ENCODE peak calls at places on chromosome 22, in seven cellular contexts. P is mammary epithelial cell, U is thoracic aorta, G is GM12865, O is lower lobe of right lung, J is fibroblast of pulmonary artery, H is body of pancreas. V is an unnamed sample.

GRCh38 chr22:49934891-49935557 is 16.6 kb downstream of the CRELD2 start:
- DNase-seq in U (no peak), J (peak; percentile 62), G (peak; percentile 86), H (peak; percentile 81), O (peak; percentile 90), P (no peak), V (no peak)

GRCh38 chr22:47036352-47036751 is 273.9 kb downstream of the TBC1D22A start:
- DNase-seq in H (no peak), P (no peak), J (no peak), U (no peak), G (no peak), O (peak; percentile 24), V (no peak)

GRCh38 chr22:17971711-17972110 is 52.6 kb downstream of the MICAL3 start:
- DNase-seq in O (no peak), H (no peak), J (no peak), G (no peak), U (no peak), P (no peak), V (no peak)

GRCh38 chr22:50079689-50080465 is 5.3 kb downstream of the MLC1 start:
- DNase-seq in O (no peak), P (no peak), G (no peak), J (no peak), U (no peak), H (no peak), V (no peak)

GRCh38 chr22:27108425-27109114 is 451.2 kb downstream of the MIAT start:
- DNase-seq in U (no peak), J (peak; percentile 12), H (peak; percentile 46), P (no peak), O (no peak), G (no peak), V (peak; percentile 90)

GRCh38 chr22:19714320-19715252 is at the start of gene SEPTIN5:
- DNase-seq in O (no peak), H (peak; percentile 32), U (no peak), P (no peak), J (no peak), G (no peak), V (no peak)

GRCh38 chr22:50219800-50220602 is 19.2 kb downstream of the SELENOO start:
- DNase-seq in J (no peak), G (no peak), U (no peak), P (no peak), H (no peak), O (peak; percentile 42), V (no peak)

GRCh38 chr22:19916006-19916405 is 25.6 kb upstream of the COMT start:
- DNase-seq in H (no peak), P (no peak), J (no peak), U (no peak), G (no peak), O (no peak), V (no peak)

GRCh38 chr22:39967103-39967829 is 7.1 kb downstream of the TMA7B start:
- DNase-seq in O (no peak), P (peak; percentile 27), U (no peak), G (no peak), J (peak; percentile 61), H (peak; percentile 27), V (no peak)

GRCh38 chr22:17860220-17860965 is 86.1 kb upstream of the BID start:
- DNase-seq in H (no peak), U (no peak), J (no peak), P (no peak), O (no peak), G (no peak), V (no peak)

GRCh38 chr22:29641052-29641780 is 37.8 kb downstream of the NF2 start:
- DNase-seq in G (no peak), O (no peak), U (no peak), H (no peak), J (no peak), P (no peak), V (no peak)

GRCh38 chr22:49440931-49441330 is 386.7 kb downstream of the BRD1 start:
- DNase-seq in H (no peak), J (no peak), G (no peak), U (no peak), P (no peak), O (no peak), V (no peak)

GRCh38 chr22:47144791-47145425 is 382.5 kb downstream of the TBC1D22A start:
- DNase-seq in O (no peak), U (no peak), H (peak; percentile 93), J (no peak), G (no peak), P (no peak), V (no peak)

GRCh38 chr22:29310065-29310862 is 3.8 kb downstream of the GAS2L1 start:
- DNase-seq in O (no peak), G (no peak), P (peak; percentile 26), H (peak; percentile 32), J (no peak), U (no peak), V (no peak)

GRCh38 chr22:50734343-50734771 is 3.6 kb upstream of the ACR start:
- DNase-seq in O (no peak), U (no peak), J (no peak), P (no peak), G (no peak), H (no peak), V (no peak)

DNA sequence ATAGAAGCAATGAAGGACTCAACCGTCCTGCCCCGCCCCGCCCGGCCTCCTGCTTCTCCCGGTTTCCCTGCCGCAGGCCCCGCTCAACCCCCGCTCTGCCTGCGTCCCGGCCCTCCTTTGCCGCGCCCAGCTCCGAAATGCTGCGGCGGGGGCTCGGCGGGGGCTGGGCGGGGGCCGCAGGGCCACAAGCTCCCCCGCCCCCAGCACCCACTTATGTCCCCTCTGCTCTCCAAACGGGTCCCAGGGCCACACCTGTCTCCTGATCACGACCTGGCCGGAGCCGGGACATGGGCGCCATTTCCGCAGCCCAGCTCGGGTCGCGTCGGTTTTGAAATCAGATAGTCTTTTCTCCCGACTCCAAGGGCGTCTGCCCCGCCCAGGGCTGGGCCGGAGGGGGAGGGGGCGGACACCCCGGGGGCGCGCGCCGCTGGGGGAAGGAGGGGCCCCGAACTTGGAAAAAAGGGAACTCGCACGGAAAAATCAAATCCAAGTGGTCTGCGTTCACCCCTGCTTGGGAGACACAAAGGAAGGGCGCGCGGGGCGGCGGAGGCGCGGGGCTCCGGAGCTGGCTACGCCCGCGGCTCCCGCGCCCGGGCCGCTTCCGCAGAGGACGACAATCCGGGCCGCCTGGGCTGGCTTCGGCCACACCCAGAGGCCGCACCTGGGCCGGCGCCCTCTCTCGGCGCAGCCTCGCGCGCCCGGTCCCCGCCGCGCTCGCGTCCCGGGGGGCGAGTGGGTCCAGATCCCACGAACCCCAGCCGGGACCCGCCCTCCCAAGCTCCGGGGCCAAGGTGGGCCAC is 70.5 kb upstream of the EP300 start:
- DNase-seq in P (peak; percentile 53), J (peak; percentile 47), H (peak; percentile 75), U (no peak), O (peak; percentile 84), G (peak; percentile 73), V (peak; percentile 81)
- TF ChIP-seq CTCF in P (no peak), J (no peak), H (no peak), U (no peak), O (peak; percentile 27), G (peak; percentile 22), V (no peak)

DNA sequence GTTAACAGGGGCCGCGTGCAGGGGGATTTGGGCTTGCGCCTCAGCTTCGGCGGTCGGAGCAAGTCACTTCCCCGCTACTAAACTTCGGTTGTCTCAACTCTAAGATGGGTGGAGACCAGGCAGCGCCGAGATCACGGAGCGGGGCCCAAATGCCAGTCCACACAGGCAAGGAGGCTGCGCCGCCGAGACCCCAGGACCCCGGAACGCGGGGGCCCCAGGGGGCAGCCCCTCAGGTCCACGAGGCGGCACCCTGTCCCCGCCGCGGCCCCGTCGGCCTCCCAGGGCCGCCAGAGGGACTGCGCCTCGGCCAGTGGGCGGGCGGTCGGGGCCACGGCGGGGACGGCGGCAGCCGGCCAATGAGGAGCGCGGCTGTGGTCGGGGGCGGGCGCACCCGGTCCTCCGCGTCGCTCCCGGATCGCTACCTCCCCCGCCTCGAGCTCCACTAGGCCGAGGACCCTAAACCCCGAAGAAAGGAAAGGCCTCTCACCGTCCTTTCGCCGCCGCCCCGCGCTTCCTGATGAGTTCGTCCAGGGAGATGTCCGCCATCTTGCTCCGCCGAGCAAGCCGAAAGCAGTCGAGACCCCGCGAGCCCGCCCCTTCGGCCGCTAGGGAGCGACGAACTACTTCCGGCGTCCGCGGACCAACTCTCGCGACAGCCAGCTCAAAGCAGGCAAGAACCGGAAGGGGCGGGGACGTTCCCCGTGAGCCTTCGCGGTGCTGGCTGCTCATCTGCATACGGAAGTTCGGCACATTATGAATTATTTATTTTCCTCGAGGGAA is at the start of gene POLDIP3:
- DNase-seq in J (peak; percentile 99), U (peak; percentile 94), H (peak; percentile 100), P (peak; percentile 95), G (peak; percentile 100), O (peak; percentile 99), V (peak; percentile 100)
- TF ChIP-seq CTCF in J (no peak), U (peak; percentile 26), H (no peak), P (peak; percentile 33), G (peak; percentile 25), O (peak; percentile 37), V (peak; percentile 12)

GRCh38 chr22:38921801-38922200 is 35.6 kb upstream of the APOBEC3A start:
- DNase-seq in O (no peak), J (no peak), G (no peak), H (no peak), U (no peak), P (no peak), V (no peak)

GRCh38 chr22:38924197-38924952 is 33.0 kb upstream of the APOBEC3A start:
- DNase-seq in O (peak; percentile 83), U (peak; percentile 50), P (peak; percentile 75), H (peak; percentile 97), J (peak; percentile 90), G (no peak), V (peak; percentile 83)

GRCh38 chr22:38921126-38921525 is 36.3 kb upstream of the APOBEC3A start:
- DNase-seq in J (no peak), H (peak; percentile 98), G (no peak), P (peak; percentile 85), O (peak; percentile 66), U (no peak), V (no peak)

GRCh38 chr22:38925571-38926041 is 31.8 kb upstream of the APOBEC3A start:
- DNase-seq in P (no peak), O (no peak), U (no peak), G (no peak), H (no peak), J (no peak), V (no peak)

DNA sequence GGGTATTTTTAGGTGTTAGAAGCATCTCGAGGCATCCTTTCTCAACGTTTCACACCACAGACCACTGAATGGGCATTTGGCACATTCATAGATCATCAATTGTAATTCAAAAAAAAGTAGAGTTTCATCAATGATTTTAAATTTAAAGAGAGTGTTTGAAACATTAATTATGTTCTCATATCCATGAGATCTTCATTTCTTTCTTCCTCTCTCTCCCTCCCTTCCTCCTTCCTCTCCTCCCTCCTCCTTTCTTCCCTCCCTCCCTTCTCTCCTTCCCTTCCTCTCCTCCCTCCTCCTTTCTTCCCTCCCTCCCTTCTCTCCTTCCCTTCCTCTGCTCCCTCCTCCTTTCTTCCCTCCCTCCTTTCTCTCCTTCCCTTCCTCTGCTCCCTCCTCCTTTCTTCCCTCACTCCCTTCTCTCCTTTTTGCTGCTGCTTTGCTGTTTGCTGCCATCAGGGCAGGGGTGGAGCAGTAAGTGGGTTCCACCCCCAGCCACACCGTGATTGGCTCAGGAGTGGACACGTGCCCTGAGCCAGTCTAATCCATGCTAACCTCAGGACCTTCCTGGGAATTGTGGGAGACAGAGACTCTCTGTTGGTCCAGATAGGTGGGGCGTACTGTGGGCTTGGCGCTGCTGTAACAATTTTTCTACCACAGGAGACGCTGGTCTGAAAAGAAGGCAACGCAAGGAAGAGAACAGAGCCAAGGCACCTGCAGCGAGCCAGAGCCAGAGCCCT is 33.8 kb upstream of the APOBEC3A start:
- DNase-seq in G (no peak), H (peak; percentile 85), P (peak; percentile 83), J (peak; percentile 69), O (peak; percentile 64), U (peak; percentile 28), V (peak; percentile 82)
- TF ChIP-seq CTCF in G (no peak), H (no peak), P (peak; percentile 34), J (peak; percentile 31), O (peak; percentile 27), U (peak; percentile 40), V (no peak)

GRCh38 chr22:35037089-35037488 is 28.9 kb upstream of the ISX start:
- DNase-seq in U (no peak), P (no peak), O (no peak), J (no peak), G (peak; percentile 51), H (no peak), V (peak; percentile 29)
- TF ChIP-seq CTCF in U (no peak), P (no peak), O (no peak), J (no peak), G (peak; percentile 44), H (no peak), V (no peak)

V was measured in coronary artery.